ENCODE peak calls at places on chromosomes 7 and 10, in five cellular contexts. T, P, U, A and F are unnamed samples.

GRCh38 chr7:141039366-141039765 is 24.6 kb upstream of the MRPS33 start:
- DNase-seq in P (peak), U (no peak), A (no peak), T (no peak), F (no peak)

GRCh38 chr10:25745976-25746375 is 188.1 kb upstream of the MYO3A start:
- DNase-seq in P (no peak), U (no peak), A (no peak), T (no peak), F (no peak)

GRCh38 chr7:66413379-66414114 is 208.4 kb downstream of the TPST1 start:
- DNase-seq in T (peak), A (no peak), P (peak), U (peak), F (peak)

GRCh38 chr10:133405844-133406527 is 12.0 kb downstream of the MTG1 start:
- DNase-seq in P (peak), U (no peak), A (no peak), T (no peak), F (no peak)

GRCh38 chr7:92831716-92832622 is 4.4 kb downstream of the CDK6 start:
- DNase-seq in P (peak), T (peak), U (no peak), A (no peak), F (no peak)

GRCh38 chr10:61760943-61761824 is 98.5 kb downstream of the CABCOCO1 start:
- DNase-seq in U (no peak), T (peak), A (peak), P (peak), F (no peak)

GRCh38 chr10:11379771-11380170 is 231.7 kb downstream of the USP6NL start:
- DNase-seq in A (no peak), U (no peak), P (no peak), T (no peak), F (no peak)

GRCh38 chr7:128031901-128032604 is 816 bp upstream of the LRRC4 start:
- DNase-seq in P (peak), U (peak), T (peak), A (no peak), F (peak)

GRCh38 chr10:16832351-16833080 is 15.3 kb upstream of the RSU1 start:
- DNase-seq in P (peak), T (peak), U (no peak), A (peak), F (no peak)

GRCh38 chr10:4847580-4848020 is 21.6 kb downstream of the AKR1E2 start:
- DNase-seq in T (peak), A (no peak), U (no peak), P (peak), F (no peak)

GRCh38 chr10:70052462-70053211 is at the start of gene MACROH2A2:
- DNase-seq in A (peak), T (peak), U (peak), P (peak), F (peak)

GRCh38 chr7:2934211-2934731 is 90.2 kb upstream of the GNA12 start:
- DNase-seq in T (peak), P (peak), U (no peak), A (no peak), F (no peak)

GRCh38 chr10:96299383-96299782 is 4.9 kb upstream of the DNTT start:
- DNase-seq in P (no peak), T (no peak), U (no peak), A (no peak), F (no peak)

GRCh38 chr10:122112021-122112616 is 123.2 kb downstream of the TACC2 start:
- DNase-seq in U (no peak), T (peak), A (no peak), P (peak), F (no peak)

GRCh38 chr10:110010076-110011069 is 2.6 kb downstream of the ADD3 start:
- DNase-seq in P (peak), A (no peak), T (no peak), U (no peak), F (no peak)

GRCh38 chr10:123156091-123156490 is 1.9 kb downstream of the BUB3 start:
- DNase-seq in P (peak), T (peak), U (no peak), A (no peak), F (no peak)

GRCh38 chr10:91287276-91287675 is 66.8 kb downstream of the PCGF5 start:
- DNase-seq in A (no peak), P (no peak), U (no peak), T (no peak), F (no peak)

GRCh38 chr7:134435161-134435920 is 23.6 kb downstream of the AKR1B1 start:
- DNase-seq in A (no peak), T (peak), P (peak), U (no peak), F (no peak)

GRCh38 chr7:77575187-77575586 is 38.1 kb downstream of the PTPN12 start:
- DNase-seq in A (no peak), U (no peak), T (no peak), P (no peak), F (no peak)

GRCh38 chr7:42198974-42199668 is 37.9 kb downstream of the GLI3 start:
- DNase-seq in T (no peak), P (no peak), U (no peak), A (no peak), F (no peak)

GRCh38 chr7:104306788-104307187 is 21.6 kb upstream of the LHFPL3 start:
- DNase-seq in P (no peak), T (no peak), A (no peak), U (no peak), F (no peak)

GRCh38 chr7:93509303-93509702 is 65.2 kb downstream of the CALCR start:
- DNase-seq in A (no peak), P (no peak), T (no peak), U (no peak), F (no peak)

GRCh38 chr7:153190452-153190851 is 430.9 kb downstream of the ACTR3B start:
- DNase-seq in A (peak), U (no peak), T (no peak), P (no peak), F (no peak)

GRCh38 chr10:86287966-86288579 is 78.5 kb downstream of the GRID1 start:
- DNase-seq in T (no peak), A (peak), P (no peak), U (no peak), F (no peak)

GRCh38 chr10:129467346-129468119 is 492 bp downstream of the MGMT start:
- DNase-seq in T (peak), U (peak), P (peak), A (no peak), F (no peak)

GRCh38 chr10:24435374-24435773 is 226.4 kb downstream of the KIAA1217 start:
- DNase-seq in A (no peak), U (no peak), P (peak), T (no peak), F (no peak)

GRCh38 chr10:14086596-14086995 is 244.1 kb downstream of the FRMD4A start:
- DNase-seq in U (no peak), P (peak), A (no peak), T (no peak), F (no peak)

GRCh38 chr7:714251-714671 is 12.2 kb upstream of the DNAAF5 start:
- DNase-seq in P (no peak), T (no peak), A (no peak), U (no peak), F (no peak)